ENCODE peak calls at places on chromosomes 2 and 18, in ten cellular contexts. One of them, this sample, is unnamed.

GRCh38 chr2:178980815-178981214 is 69.1 kb downstream of the CCDC141 start:
- DNase-seq in astrocyte of the spinal cord: no peak
- DNase-seq in NCI-H1092 treated with DMSO at 0.1 percent for 48 hours: no peak
- DNase-seq in stimulated activated CD4-positive, alpha-beta T cell treated with anti-CD3 and anti-CD28 coated beads, Interleukin-2, amount 100 ng/mL, for 48 hours: no peak
- DNase-seq in CD8-positive, alpha-beta memory T cell: no peak
- DNase-seq in mucosa of descending colon: no peak
- DNase-seq in WTC11: no peak
- DNase-seq in activated T-cell treated with anti-CD3 and anti-CD28 coated beads for 24 hours: no peak
- DNase-seq in stimulated activated CD8-positive, alpha-beta memory T cell treated with anti-CD3 and anti-CD28 coated beads, Interleukin-12 subunit alpha, Interleukin-12 subunit beta, amount 100 ng/mL, for 4 hours: no peak
- DNase-seq in Panc1: no peak
- DNase-seq in this sample: no peak

GRCh38 chr2:229665158-229665557 is 49.2 kb downstream of the DNER start:
- DNase-seq in astrocyte of the spinal cord: no peak
- DNase-seq in NCI-H1092 treated with DMSO at 0.1 percent for 48 hours: no peak
- DNase-seq in stimulated activated CD4-positive, alpha-beta T cell treated with anti-CD3 and anti-CD28 coated beads, Interleukin-2, amount 100 ng/mL, for 48 hours: no peak
- DNase-seq in CD8-positive, alpha-beta memory T cell: no peak
- DNase-seq in mucosa of descending colon: no peak
- DNase-seq in WTC11: no peak
- DNase-seq in activated T-cell treated with anti-CD3 and anti-CD28 coated beads for 24 hours: no peak
- DNase-seq in stimulated activated CD8-positive, alpha-beta memory T cell treated with anti-CD3 and anti-CD28 coated beads, Interleukin-12 subunit alpha, Interleukin-12 subunit beta, amount 100 ng/mL, for 4 hours: no peak
- DNase-seq in Panc1: no peak
- DNase-seq in this sample: no peak

GRCh38 chr18:28183418-28184078 is 6.6 kb upstream of the CDH2 start:
- DNase-seq in astrocyte of the spinal cord: no peak
- DNase-seq in NCI-H1092 treated with DMSO at 0.1 percent for 48 hours: no peak
- DNase-seq in stimulated activated CD4-positive, alpha-beta T cell treated with anti-CD3 and anti-CD28 coated beads, Interleukin-2, amount 100 ng/mL, for 48 hours: no peak
- DNase-seq in CD8-positive, alpha-beta memory T cell: no peak
- DNase-seq in mucosa of descending colon: no peak
- DNase-seq in WTC11: no peak
- DNase-seq in activated T-cell treated with anti-CD3 and anti-CD28 coated beads for 24 hours: no peak
- DNase-seq in stimulated activated CD8-positive, alpha-beta memory T cell treated with anti-CD3 and anti-CD28 coated beads, Interleukin-12 subunit alpha, Interleukin-12 subunit beta, amount 100 ng/mL, for 4 hours: no peak
- DNase-seq in Panc1: no peak
- DNase-seq in this sample: no peak

GRCh38 chr2:83900859-83901258 is 558.2 kb downstream of the SUCLG1 start:
- DNase-seq in astrocyte of the spinal cord: no peak
- DNase-seq in NCI-H1092 treated with DMSO at 0.1 percent for 48 hours: no peak
- DNase-seq in stimulated activated CD4-positive, alpha-beta T cell treated with anti-CD3 and anti-CD28 coated beads, Interleukin-2, amount 100 ng/mL, for 48 hours: no peak
- DNase-seq in CD8-positive, alpha-beta memory T cell: no peak
- DNase-seq in mucosa of descending colon: no peak
- DNase-seq in WTC11: no peak
- DNase-seq in activated T-cell treated with anti-CD3 and anti-CD28 coated beads for 24 hours: no peak
- DNase-seq in stimulated activated CD8-positive, alpha-beta memory T cell treated with anti-CD3 and anti-CD28 coated beads, Interleukin-12 subunit alpha, Interleukin-12 subunit beta, amount 100 ng/mL, for 4 hours: no peak
- DNase-seq in Panc1: peak
- DNase-seq in this sample: no peak

GRCh38 chr2:219522111-219523030 is 8.1 kb downstream of the ASIC4 start:
- DNase-seq in astrocyte of the spinal cord: peak
- DNase-seq in NCI-H1092 treated with DMSO at 0.1 percent for 48 hours: no peak
- DNase-seq in stimulated activated CD4-positive, alpha-beta T cell treated with anti-CD3 and anti-CD28 coated beads, Interleukin-2, amount 100 ng/mL, for 48 hours: no peak
- DNase-seq in CD8-positive, alpha-beta memory T cell: no peak
- DNase-seq in mucosa of descending colon: no peak
- DNase-seq in WTC11: peak
- DNase-seq in activated T-cell treated with anti-CD3 and anti-CD28 coated beads for 24 hours: no peak
- DNase-seq in stimulated activated CD8-positive, alpha-beta memory T cell treated with anti-CD3 and anti-CD28 coated beads, Interleukin-12 subunit alpha, Interleukin-12 subunit beta, amount 100 ng/mL, for 4 hours: no peak
- DNase-seq in Panc1: no peak
- DNase-seq in this sample: no peak

GRCh38 chr2:46097714-46098480 is 199.3 kb upstream of the EPAS1 start:
- DNase-seq in astrocyte of the spinal cord: peak
- DNase-seq in NCI-H1092 treated with DMSO at 0.1 percent for 48 hours: no peak
- DNase-seq in stimulated activated CD4-positive, alpha-beta T cell treated with anti-CD3 and anti-CD28 coated beads, Interleukin-2, amount 100 ng/mL, for 48 hours: no peak
- DNase-seq in CD8-positive, alpha-beta memory T cell: no peak
- DNase-seq in mucosa of descending colon: no peak
- DNase-seq in WTC11: no peak
- DNase-seq in activated T-cell treated with anti-CD3 and anti-CD28 coated beads for 24 hours: no peak
- DNase-seq in stimulated activated CD8-positive, alpha-beta memory T cell treated with anti-CD3 and anti-CD28 coated beads, Interleukin-12 subunit alpha, Interleukin-12 subunit beta, amount 100 ng/mL, for 4 hours: no peak
- DNase-seq in Panc1: peak
- DNase-seq in this sample: no peak

GRCh38 chr2:202171246-202171833 is 67.1 kb downstream of the SUMO1 start:
- DNase-seq in astrocyte of the spinal cord: peak
- DNase-seq in NCI-H1092 treated with DMSO at 0.1 percent for 48 hours: peak
- DNase-seq in stimulated activated CD4-positive, alpha-beta T cell treated with anti-CD3 and anti-CD28 coated beads, Interleukin-2, amount 100 ng/mL, for 48 hours: peak
- DNase-seq in CD8-positive, alpha-beta memory T cell: no peak
- DNase-seq in mucosa of descending colon: no peak
- DNase-seq in WTC11: peak
- DNase-seq in activated T-cell treated with anti-CD3 and anti-CD28 coated beads for 24 hours: no peak
- DNase-seq in stimulated activated CD8-positive, alpha-beta memory T cell treated with anti-CD3 and anti-CD28 coated beads, Interleukin-12 subunit alpha, Interleukin-12 subunit beta, amount 100 ng/mL, for 4 hours: no peak
- DNase-seq in Panc1: no peak
- DNase-seq in this sample: no peak

GRCh38 chr18:7116001-7116831 is 1.4 kb downstream of the LAMA1 start:
- DNase-seq in astrocyte of the spinal cord: peak
- DNase-seq in NCI-H1092 treated with DMSO at 0.1 percent for 48 hours: peak
- DNase-seq in stimulated activated CD4-positive, alpha-beta T cell treated with anti-CD3 and anti-CD28 coated beads, Interleukin-2, amount 100 ng/mL, for 48 hours: no peak
- DNase-seq in CD8-positive, alpha-beta memory T cell: no peak
- DNase-seq in mucosa of descending colon: no peak
- DNase-seq in WTC11: peak
- DNase-seq in activated T-cell treated with anti-CD3 and anti-CD28 coated beads for 24 hours: no peak
- DNase-seq in stimulated activated CD8-positive, alpha-beta memory T cell treated with anti-CD3 and anti-CD28 coated beads, Interleukin-12 subunit alpha, Interleukin-12 subunit beta, amount 100 ng/mL, for 4 hours: no peak
- DNase-seq in Panc1: no peak
- DNase-seq in this sample: no peak

GRCh38 chr2:237309011-237309410 is 105.0 kb downstream of the COL6A3 start:
- DNase-seq in astrocyte of the spinal cord: peak
- DNase-seq in NCI-H1092 treated with DMSO at 0.1 percent for 48 hours: no peak
- DNase-seq in stimulated activated CD4-positive, alpha-beta T cell treated with anti-CD3 and anti-CD28 coated beads, Interleukin-2, amount 100 ng/mL, for 48 hours: no peak
- DNase-seq in CD8-positive, alpha-beta memory T cell: no peak
- DNase-seq in mucosa of descending colon: no peak
- DNase-seq in WTC11: no peak
- DNase-seq in activated T-cell treated with anti-CD3 and anti-CD28 coated beads for 24 hours: no peak
- DNase-seq in stimulated activated CD8-positive, alpha-beta memory T cell treated with anti-CD3 and anti-CD28 coated beads, Interleukin-12 subunit alpha, Interleukin-12 subunit beta, amount 100 ng/mL, for 4 hours: no peak
- DNase-seq in Panc1: no peak
- DNase-seq in this sample: no peak

GRCh38 chr2:109527079-109527478 is 86.7 kb downstream of the SEPTIN10 start:
- DNase-seq in astrocyte of the spinal cord: no peak
- DNase-seq in NCI-H1092 treated with DMSO at 0.1 percent for 48 hours: no peak
- DNase-seq in stimulated activated CD4-positive, alpha-beta T cell treated with anti-CD3 and anti-CD28 coated beads, Interleukin-2, amount 100 ng/mL, for 48 hours: no peak
- DNase-seq in CD8-positive, alpha-beta memory T cell: no peak
- DNase-seq in mucosa of descending colon: no peak
- DNase-seq in WTC11: no peak
- DNase-seq in activated T-cell treated with anti-CD3 and anti-CD28 coated beads for 24 hours: no peak
- DNase-seq in stimulated activated CD8-positive, alpha-beta memory T cell treated with anti-CD3 and anti-CD28 coated beads, Interleukin-12 subunit alpha, Interleukin-12 subunit beta, amount 100 ng/mL, for 4 hours: no peak
- DNase-seq in Panc1: no peak
- DNase-seq in this sample: peak

GRCh38 chr2:233083782-233084181 is 23.6 kb downstream of the INPP5D start:
- DNase-seq in astrocyte of the spinal cord: no peak
- DNase-seq in NCI-H1092 treated with DMSO at 0.1 percent for 48 hours: no peak
- DNase-seq in stimulated activated CD4-positive, alpha-beta T cell treated with anti-CD3 and anti-CD28 coated beads, Interleukin-2, amount 100 ng/mL, for 48 hours: no peak
- DNase-seq in CD8-positive, alpha-beta memory T cell: no peak
- DNase-seq in mucosa of descending colon: no peak
- DNase-seq in WTC11: no peak
- DNase-seq in activated T-cell treated with anti-CD3 and anti-CD28 coated beads for 24 hours: no peak
- DNase-seq in stimulated activated CD8-positive, alpha-beta memory T cell treated with anti-CD3 and anti-CD28 coated beads, Interleukin-12 subunit alpha, Interleukin-12 subunit beta, amount 100 ng/mL, for 4 hours: no peak
- DNase-seq in Panc1: no peak
- DNase-seq in this sample: no peak

GRCh38 chr2:241008711-241009121 is 10.3 kb downstream of the SNED1 start:
- DNase-seq in astrocyte of the spinal cord: no peak
- DNase-seq in NCI-H1092 treated with DMSO at 0.1 percent for 48 hours: no peak
- DNase-seq in stimulated activated CD4-positive, alpha-beta T cell treated with anti-CD3 and anti-CD28 coated beads, Interleukin-2, amount 100 ng/mL, for 48 hours: no peak
- DNase-seq in CD8-positive, alpha-beta memory T cell: no peak
- DNase-seq in mucosa of descending colon: peak
- DNase-seq in WTC11: no peak
- DNase-seq in activated T-cell treated with anti-CD3 and anti-CD28 coated beads for 24 hours: no peak
- DNase-seq in stimulated activated CD8-positive, alpha-beta memory T cell treated with anti-CD3 and anti-CD28 coated beads, Interleukin-12 subunit alpha, Interleukin-12 subunit beta, amount 100 ng/mL, for 4 hours: no peak
- DNase-seq in Panc1: no peak
- DNase-seq in this sample: no peak

GRCh38 chr2:150125708-150126107 is 361.8 kb downstream of the RND3 start:
- DNase-seq in astrocyte of the spinal cord: peak
- DNase-seq in NCI-H1092 treated with DMSO at 0.1 percent for 48 hours: no peak
- DNase-seq in stimulated activated CD4-positive, alpha-beta T cell treated with anti-CD3 and anti-CD28 coated beads, Interleukin-2, amount 100 ng/mL, for 48 hours: no peak
- DNase-seq in CD8-positive, alpha-beta memory T cell: no peak
- DNase-seq in mucosa of descending colon: no peak
- DNase-seq in WTC11: no peak
- DNase-seq in activated T-cell treated with anti-CD3 and anti-CD28 coated beads for 24 hours: no peak
- DNase-seq in stimulated activated CD8-positive, alpha-beta memory T cell treated with anti-CD3 and anti-CD28 coated beads, Interleukin-12 subunit alpha, Interleukin-12 subunit beta, amount 100 ng/mL, for 4 hours: no peak
- DNase-seq in Panc1: no peak
- DNase-seq in this sample: no peak

GRCh38 chr2:45315881-45316280 is 295.2 kb downstream of the SRBD1 start:
- DNase-seq in astrocyte of the spinal cord: peak
- DNase-seq in NCI-H1092 treated with DMSO at 0.1 percent for 48 hours: no peak
- DNase-seq in stimulated activated CD4-positive, alpha-beta T cell treated with anti-CD3 and anti-CD28 coated beads, Interleukin-2, amount 100 ng/mL, for 48 hours: no peak
- DNase-seq in CD8-positive, alpha-beta memory T cell: no peak
- DNase-seq in mucosa of descending colon: no peak
- DNase-seq in WTC11: no peak
- DNase-seq in activated T-cell treated with anti-CD3 and anti-CD28 coated beads for 24 hours: no peak
- DNase-seq in stimulated activated CD8-positive, alpha-beta memory T cell treated with anti-CD3 and anti-CD28 coated beads, Interleukin-12 subunit alpha, Interleukin-12 subunit beta, amount 100 ng/mL, for 4 hours: no peak
- DNase-seq in Panc1: no peak
- DNase-seq in this sample: no peak

GRCh38 chr2:25920326-25920725 is 42.0 kb upstream of the ASXL2 start:
- DNase-seq in astrocyte of the spinal cord: peak
- DNase-seq in NCI-H1092 treated with DMSO at 0.1 percent for 48 hours: no peak
- DNase-seq in stimulated activated CD4-positive, alpha-beta T cell treated with anti-CD3 and anti-CD28 coated beads, Interleukin-2, amount 100 ng/mL, for 48 hours: no peak
- DNase-seq in CD8-positive, alpha-beta memory T cell: no peak
- DNase-seq in mucosa of descending colon: no peak
- DNase-seq in WTC11: no peak
- DNase-seq in activated T-cell treated with anti-CD3 and anti-CD28 coated beads for 24 hours: no peak
- DNase-seq in stimulated activated CD8-positive, alpha-beta memory T cell treated with anti-CD3 and anti-CD28 coated beads, Interleukin-12 subunit alpha, Interleukin-12 subunit beta, amount 100 ng/mL, for 4 hours: no peak
- DNase-seq in Panc1: no peak
- DNase-seq in this sample: no peak

GRCh38 chr2:237471457-237472186 is 15.4 kb upstream of the MLPH start:
- DNase-seq in astrocyte of the spinal cord: peak
- DNase-seq in NCI-H1092 treated with DMSO at 0.1 percent for 48 hours: no peak
- DNase-seq in stimulated activated CD4-positive, alpha-beta T cell treated with anti-CD3 and anti-CD28 coated beads, Interleukin-2, amount 100 ng/mL, for 48 hours: peak
- DNase-seq in CD8-positive, alpha-beta memory T cell: peak
- DNase-seq in mucosa of descending colon: peak
- DNase-seq in WTC11: peak
- DNase-seq in activated T-cell treated with anti-CD3 and anti-CD28 coated beads for 24 hours: peak
- DNase-seq in stimulated activated CD8-positive, alpha-beta memory T cell treated with anti-CD3 and anti-CD28 coated beads, Interleukin-12 subunit alpha, Interleukin-12 subunit beta, amount 100 ng/mL, for 4 hours: no peak
- DNase-seq in Panc1: no peak
- DNase-seq in this sample: no peak

GRCh38 chr2:69958480-69958879 is 3.0 kb downstream of the ASPRV1 start:
- DNase-seq in astrocyte of the spinal cord: no peak
- DNase-seq in NCI-H1092 treated with DMSO at 0.1 percent for 48 hours: no peak
- DNase-seq in stimulated activated CD4-positive, alpha-beta T cell treated with anti-CD3 and anti-CD28 coated beads, Interleukin-2, amount 100 ng/mL, for 48 hours: no peak
- DNase-seq in CD8-positive, alpha-beta memory T cell: no peak
- DNase-seq in mucosa of descending colon: no peak
- DNase-seq in WTC11: no peak
- DNase-seq in activated T-cell treated with anti-CD3 and anti-CD28 coated beads for 24 hours: no peak
- DNase-seq in stimulated activated CD8-positive, alpha-beta memory T cell treated with anti-CD3 and anti-CD28 coated beads, Interleukin-12 subunit alpha, Interleukin-12 subunit beta, amount 100 ng/mL, for 4 hours: no peak
- DNase-seq in Panc1: no peak
- DNase-seq in this sample: no peak

GRCh38 chr2:207463433-207463832 is 66.3 kb upstream of the CREB1 start:
- DNase-seq in astrocyte of the spinal cord: no peak
- DNase-seq in NCI-H1092 treated with DMSO at 0.1 percent for 48 hours: no peak
- DNase-seq in stimulated activated CD4-positive, alpha-beta T cell treated with anti-CD3 and anti-CD28 coated beads, Interleukin-2, amount 100 ng/mL, for 48 hours: no peak
- DNase-seq in CD8-positive, alpha-beta memory T cell: no peak
- DNase-seq in mucosa of descending colon: no peak
- DNase-seq in WTC11: no peak
- DNase-seq in activated T-cell treated with anti-CD3 and anti-CD28 coated beads for 24 hours: no peak
- DNase-seq in stimulated activated CD8-positive, alpha-beta memory T cell treated with anti-CD3 and anti-CD28 coated beads, Interleukin-12 subunit alpha, Interleukin-12 subunit beta, amount 100 ng/mL, for 4 hours: no peak
- DNase-seq in Panc1: no peak
- DNase-seq in this sample: no peak

GRCh38 chr18:48324651-48325050 is 84.5 kb downstream of the ZBTB7C start:
- DNase-seq in astrocyte of the spinal cord: no peak
- DNase-seq in NCI-H1092 treated with DMSO at 0.1 percent for 48 hours: no peak
- DNase-seq in stimulated activated CD4-positive, alpha-beta T cell treated with anti-CD3 and anti-CD28 coated beads, Interleukin-2, amount 100 ng/mL, for 48 hours: no peak
- DNase-seq in CD8-positive, alpha-beta memory T cell: no peak
- DNase-seq in mucosa of descending colon: no peak
- DNase-seq in WTC11: no peak
- DNase-seq in activated T-cell treated with anti-CD3 and anti-CD28 coated beads for 24 hours: no peak
- DNase-seq in stimulated activated CD8-positive, alpha-beta memory T cell treated with anti-CD3 and anti-CD28 coated beads, Interleukin-12 subunit alpha, Interleukin-12 subunit beta, amount 100 ng/mL, for 4 hours: no peak
- DNase-seq in Panc1: no peak
- DNase-seq in this sample: no peak

GRCh38 chr18:10685484-10685883 is 159.7 kb downstream of the NAPG start:
- DNase-seq in astrocyte of the spinal cord: no peak
- DNase-seq in NCI-H1092 treated with DMSO at 0.1 percent for 48 hours: no peak
- DNase-seq in stimulated activated CD4-positive, alpha-beta T cell treated with anti-CD3 and anti-CD28 coated beads, Interleukin-2, amount 100 ng/mL, for 48 hours: no peak
- DNase-seq in CD8-positive, alpha-beta memory T cell: no peak
- DNase-seq in mucosa of descending colon: no peak
- DNase-seq in WTC11: no peak
- DNase-seq in activated T-cell treated with anti-CD3 and anti-CD28 coated beads for 24 hours: no peak
- DNase-seq in stimulated activated CD8-positive, alpha-beta memory T cell treated with anti-CD3 and anti-CD28 coated beads, Interleukin-12 subunit alpha, Interleukin-12 subunit beta, amount 100 ng/mL, for 4 hours: no peak
- DNase-seq in Panc1: no peak
- DNase-seq in this sample: no peak

GRCh38 chr2:158975271-158975921 is 7.0 kb downstream of the TANC1 start:
- DNase-seq in astrocyte of the spinal cord: no peak
- DNase-seq in NCI-H1092 treated with DMSO at 0.1 percent for 48 hours: no peak
- DNase-seq in stimulated activated CD4-positive, alpha-beta T cell treated with anti-CD3 and anti-CD28 coated beads, Interleukin-2, amount 100 ng/mL, for 48 hours: no peak
- DNase-seq in CD8-positive, alpha-beta memory T cell: no peak
- DNase-seq in mucosa of descending colon: no peak
- DNase-seq in WTC11: no peak
- DNase-seq in activated T-cell treated with anti-CD3 and anti-CD28 coated beads for 24 hours: no peak
- DNase-seq in stimulated activated CD8-positive, alpha-beta memory T cell treated with anti-CD3 and anti-CD28 coated beads, Interleukin-12 subunit alpha, Interleukin-12 subunit beta, amount 100 ng/mL, for 4 hours: no peak
- DNase-seq in Panc1: no peak
- DNase-seq in this sample: no peak

GRCh38 chr2:230472619-230473018 is 56.6 kb downstream of the SP100 start:
- DNase-seq in astrocyte of the spinal cord: peak
- DNase-seq in NCI-H1092 treated with DMSO at 0.1 percent for 48 hours: no peak
- DNase-seq in stimulated activated CD4-positive, alpha-beta T cell treated with anti-CD3 and anti-CD28 coated beads, Interleukin-2, amount 100 ng/mL, for 48 hours: peak
- DNase-seq in CD8-positive, alpha-beta memory T cell: no peak
- DNase-seq in mucosa of descending colon: no peak
- DNase-seq in WTC11: no peak
- DNase-seq in activated T-cell treated with anti-CD3 and anti-CD28 coated beads for 24 hours: peak
- DNase-seq in stimulated activated CD8-positive, alpha-beta memory T cell treated with anti-CD3 and anti-CD28 coated beads, Interleukin-12 subunit alpha, Interleukin-12 subunit beta, amount 100 ng/mL, for 4 hours: no peak
- DNase-seq in Panc1: no peak
- DNase-seq in this sample: no peak

GRCh38 chr2:18171191-18172139 is 293.0 kb downstream of the KCNS3 start:
- DNase-seq in astrocyte of the spinal cord: peak
- DNase-seq in NCI-H1092 treated with DMSO at 0.1 percent for 48 hours: no peak
- DNase-seq in stimulated activated CD4-positive, alpha-beta T cell treated with anti-CD3 and anti-CD28 coated beads, Interleukin-2, amount 100 ng/mL, for 48 hours: no peak
- DNase-seq in CD8-positive, alpha-beta memory T cell: no peak
- DNase-seq in mucosa of descending colon: no peak
- DNase-seq in WTC11: no peak
- DNase-seq in activated T-cell treated with anti-CD3 and anti-CD28 coated beads for 24 hours: no peak
- DNase-seq in stimulated activated CD8-positive, alpha-beta memory T cell treated with anti-CD3 and anti-CD28 coated beads, Interleukin-12 subunit alpha, Interleukin-12 subunit beta, amount 100 ng/mL, for 4 hours: no peak
- DNase-seq in Panc1: no peak
- DNase-seq in this sample: no peak

GRCh38 chr2:55173422-55174020 is 58.6 kb downstream of the CLHC1 start:
- DNase-seq in astrocyte of the spinal cord: no peak
- DNase-seq in NCI-H1092 treated with DMSO at 0.1 percent for 48 hours: no peak
- DNase-seq in stimulated activated CD4-positive, alpha-beta T cell treated with anti-CD3 and anti-CD28 coated beads, Interleukin-2, amount 100 ng/mL, for 48 hours: no peak
- DNase-seq in CD8-positive, alpha-beta memory T cell: no peak
- DNase-seq in mucosa of descending colon: no peak
- DNase-seq in WTC11: no peak
- DNase-seq in activated T-cell treated with anti-CD3 and anti-CD28 coated beads for 24 hours: no peak
- DNase-seq in stimulated activated CD8-positive, alpha-beta memory T cell treated with anti-CD3 and anti-CD28 coated beads, Interleukin-12 subunit alpha, Interleukin-12 subunit beta, amount 100 ng/mL, for 4 hours: no peak
- DNase-seq in Panc1: no peak
- DNase-seq in this sample: no peak

GRCh38 chr2:141316606-141317005 is 814.2 kb downstream of the LRP1B start:
- DNase-seq in astrocyte of the spinal cord: peak
- DNase-seq in NCI-H1092 treated with DMSO at 0.1 percent for 48 hours: no peak
- DNase-seq in stimulated activated CD4-positive, alpha-beta T cell treated with anti-CD3 and anti-CD28 coated beads, Interleukin-2, amount 100 ng/mL, for 48 hours: no peak
- DNase-seq in CD8-positive, alpha-beta memory T cell: no peak
- DNase-seq in mucosa of descending colon: no peak
- DNase-seq in WTC11: no peak
- DNase-seq in activated T-cell treated with anti-CD3 and anti-CD28 coated beads for 24 hours: no peak
- DNase-seq in stimulated activated CD8-positive, alpha-beta memory T cell treated with anti-CD3 and anti-CD28 coated beads, Interleukin-12 subunit alpha, Interleukin-12 subunit beta, amount 100 ng/mL, for 4 hours: no peak
- DNase-seq in Panc1: no peak
- DNase-seq in this sample: no peak

GRCh38 chr2:200221055-200221692 is 85.3 kb upstream of the SPATS2L start:
- DNase-seq in astrocyte of the spinal cord: no peak
- DNase-seq in NCI-H1092 treated with DMSO at 0.1 percent for 48 hours: no peak
- DNase-seq in stimulated activated CD4-positive, alpha-beta T cell treated with anti-CD3 and anti-CD28 coated beads, Interleukin-2, amount 100 ng/mL, for 48 hours: no peak
- DNase-seq in CD8-positive, alpha-beta memory T cell: no peak
- DNase-seq in mucosa of descending colon: no peak
- DNase-seq in WTC11: no peak
- DNase-seq in activated T-cell treated with anti-CD3 and anti-CD28 coated beads for 24 hours: no peak
- DNase-seq in stimulated activated CD8-positive, alpha-beta memory T cell treated with anti-CD3 and anti-CD28 coated beads, Interleukin-12 subunit alpha, Interleukin-12 subunit beta, amount 100 ng/mL, for 4 hours: no peak
- DNase-seq in Panc1: no peak
- DNase-seq in this sample: no peak

GRCh38 chr2:199742884-199743283 is 108.1 kb downstream of the FTCDNL1 start:
- DNase-seq in astrocyte of the spinal cord: no peak
- DNase-seq in NCI-H1092 treated with DMSO at 0.1 percent for 48 hours: no peak
- DNase-seq in stimulated activated CD4-positive, alpha-beta T cell treated with anti-CD3 and anti-CD28 coated beads, Interleukin-2, amount 100 ng/mL, for 48 hours: no peak
- DNase-seq in CD8-positive, alpha-beta memory T cell: no peak
- DNase-seq in mucosa of descending colon: no peak
- DNase-seq in WTC11: no peak
- DNase-seq in activated T-cell treated with anti-CD3 and anti-CD28 coated beads for 24 hours: no peak
- DNase-seq in stimulated activated CD8-positive, alpha-beta memory T cell treated with anti-CD3 and anti-CD28 coated beads, Interleukin-12 subunit alpha, Interleukin-12 subunit beta, amount 100 ng/mL, for 4 hours: no peak
- DNase-seq in Panc1: no peak
- DNase-seq in this sample: no peak

This sample was measured in breast epithelium.